ENCODE peak calls at places on chromosomes 12 and 14, in seven cellular contexts. V is body of pancreas, K is A549, S is uterus, L is H1, Y is prostate gland, W is right lobe of liver. Z is an unnamed sample.
A peak's percentile ranks its signal among the peaks of the same experiment; 100 is the strongest.

GRCh38 chr12:12606793-12607589 is 4.7 kb upstream of the CREBL2 start:
- DNase-seq in W (no peak), K (no peak), Y (no peak), S (no peak), V (no peak), L (no peak), Z (no peak)

GRCh38 chr14:23171251-23171975 is 12.0 kb downstream of the SLC7A8 start:
- DNase-seq in L (no peak), V (no peak), K (no peak), S (peak; percentile 11), W (no peak), Y (no peak), Z (no peak)

GRCh38 chr12:100234166-100234565 is 32.7 kb downstream of the DEPDC4 start:
- DNase-seq in L (no peak), Y (no peak), W (no peak), K (no peak), S (no peak), V (no peak), Z (no peak)

GRCh38 chr14:70888681-70889175 is 18.5 kb upstream of the PCNX1 start:
- DNase-seq in K (no peak), S (no peak), W (no peak), Y (no peak), L (no peak), V (no peak), Z (no peak)

GRCh38 chr12:43308776-43309175 is 243.2 kb downstream of the ADAMTS20 start:
- DNase-seq in L (no peak), S (no peak), V (no peak), Y (no peak), K (no peak), W (no peak), Z (no peak)

GRCh38 chr12:96457191-96457930 is 32.0 kb upstream of the CFAP54 start:
- DNase-seq in Y (no peak), K (no peak), W (no peak), V (no peak), L (no peak), S (no peak), Z (no peak)

GRCh38 chr14:95318870-95319311 is 817 bp downstream of the CLMN start:
- DNase-seq in K (no peak), S (peak; percentile 36), V (no peak), W (no peak), Y (no peak), L (no peak), Z (peak; percentile 84)

GRCh38 chr12:6700646-6701051 is at the start of gene PIANP:
- DNase-seq in Y (no peak), S (peak; percentile 42), V (no peak), K (peak; percentile 30), L (no peak), W (no peak), Z (peak; percentile 86)

GRCh38 chr14:105850853-105851581 is 324.6 kb downstream of the TMEM121 start:
- DNase-seq in S (peak; percentile 8), W (no peak), L (no peak), K (no peak), V (no peak), Y (no peak), Z (peak; percentile 74)

GRCh38 chr14:71141701-71142374 is 234.6 kb downstream of the PCNX1 start:
- DNase-seq in Y (no peak), W (no peak), L (no peak), K (no peak), S (no peak), V (no peak), Z (no peak)

GRCh38 chr14:59832663-59833294 is 37.8 kb downstream of the RTN1 start:
- DNase-seq in V (no peak), L (no peak), K (no peak), W (no peak), Y (no peak), S (no peak), Z (no peak)

GRCh38 chr12:84911331-84912190 is 1.0 kb downstream of the SLC6A15 start:
- DNase-seq in V (peak; percentile 24), S (peak; percentile 27), Y (no peak), W (no peak), L (peak; percentile 67), K (peak; percentile 67), Z (no peak)

GRCh38 chr14:74437654-74438053 is 11.6 kb upstream of the SYNDIG1L start:
- DNase-seq in Y (no peak), W (peak; percentile 33), L (no peak), K (no peak), V (no peak), S (no peak), Z (no peak)

GRCh38 chr12:122963928-122964240 is 2.4 kb downstream of the ABCB9 start:
- DNase-seq in L (no peak), Y (no peak), W (no peak), S (no peak), K (no peak), V (peak; percentile 56), Z (no peak)

GRCh38 chr12:26787125-26787495 is 45.9 kb downstream of the ITPR2 start:
- DNase-seq in K (no peak), Y (no peak), V (no peak), S (no peak), L (no peak), W (no peak), Z (no peak)

GRCh38 chr12:96402061-96402460 is 1.8 kb upstream of the CDK17 start:
- DNase-seq in V (no peak), Y (no peak), W (no peak), S (no peak), K (no peak), L (no peak), Z (no peak)

GRCh38 chr14:56826214-56826613 is 15.9 kb upstream of the OTX2 start:
- DNase-seq in K (no peak), Y (no peak), V (no peak), L (no peak), W (no peak), S (no peak), Z (no peak)

GRCh38 chr12:88200029-88200428 is 57.9 kb downstream of the TMTC3 start:
- DNase-seq in Y (no peak), K (no peak), W (no peak), V (no peak), L (no peak), S (no peak), Z (no peak)

GRCh38 chr12:22437031-22437806 is 102.7 kb upstream of the ST8SIA1 start:
- DNase-seq in L (no peak), W (no peak), K (no peak), V (no peak), S (no peak), Y (no peak), Z (peak; percentile 60)

GRCh38 chr12:99390707-99391106 is 256.8 kb upstream of the GARIN6 start:
- DNase-seq in V (peak; percentile 15), K (peak; percentile 6), S (no peak), L (peak; percentile 19), Y (no peak), W (peak; percentile 52), Z (no peak)

GRCh38 chr12:57016348-57016747 is at the start of gene TAC3:
- DNase-seq in V (no peak), K (no peak), S (no peak), L (no peak), W (no peak), Y (no peak), Z (no peak)

GRCh38 chr14:31930493-31931225 is 146.4 kb upstream of the ARHGAP5 start:
- DNase-seq in S (no peak), Y (no peak), K (peak; percentile 38), W (no peak), V (no peak), L (no peak), Z (no peak)

GRCh38 chr12:47844264-47845020 is 24.7 kb upstream of the HDAC7 start:
- DNase-seq in W (no peak), L (no peak), K (no peak), S (no peak), Y (no peak), V (no peak), Z (peak; percentile 66)

GRCh38 chr14:21071225-21072041 is 1.3 kb downstream of the ARHGEF40 start:
- DNase-seq in K (peak; percentile 37), L (no peak), W (peak; percentile 76), Y (peak; percentile 48), V (peak; percentile 70), S (peak; percentile 90), Z (peak; percentile 96)
- TF ChIP-seq POLR2A in K (no peak), L (peak; percentile 73), W (no peak), Y (no peak), V (no peak), S (peak; percentile 48), Z (no peak)

GRCh38 chr12:64258576-64258975 is 36.5 kb upstream of the KICS2 start:
- DNase-seq in S (no peak), V (no peak), W (no peak), K (no peak), L (no peak), Y (no peak), Z (no peak)

GRCh38 chr12:64252708-64253107 is 30.6 kb upstream of the KICS2 start:
- DNase-seq in Y (no peak), K (no peak), S (peak; percentile 44), L (no peak), V (no peak), W (no peak), Z (no peak)

GRCh38 chr12:64256166-64256800 is 34.2 kb upstream of the KICS2 start:
- DNase-seq in W (no peak), K (no peak), Y (peak; percentile 34), L (no peak), S (no peak), V (no peak), Z (no peak)

GRCh38 chr12:64253356-64253755 is 31.3 kb upstream of the KICS2 start:
- DNase-seq in S (no peak), Y (no peak), L (no peak), K (no peak), V (no peak), W (no peak), Z (no peak)

GRCh38 chr12:64255249-64255648 is 33.2 kb upstream of the KICS2 start:
- DNase-seq in S (no peak), K (no peak), L (no peak), W (no peak), Y (no peak), V (no peak), Z (no peak)
- H3K4me1 ChIP-seq in S (no peaks in the 10 kb centered on the region), K (no peaks in the 10 kb centered on the region), L (peaks cover 2% of the 10 kb centered on the region), W (no peaks in the 10 kb centered on the region), Y (no peaks in the 10 kb centered on the region), V (no peaks in the 10 kb centered on the region), Z (peaks cover 6% of the 10 kb centered on the region)

DNA sequence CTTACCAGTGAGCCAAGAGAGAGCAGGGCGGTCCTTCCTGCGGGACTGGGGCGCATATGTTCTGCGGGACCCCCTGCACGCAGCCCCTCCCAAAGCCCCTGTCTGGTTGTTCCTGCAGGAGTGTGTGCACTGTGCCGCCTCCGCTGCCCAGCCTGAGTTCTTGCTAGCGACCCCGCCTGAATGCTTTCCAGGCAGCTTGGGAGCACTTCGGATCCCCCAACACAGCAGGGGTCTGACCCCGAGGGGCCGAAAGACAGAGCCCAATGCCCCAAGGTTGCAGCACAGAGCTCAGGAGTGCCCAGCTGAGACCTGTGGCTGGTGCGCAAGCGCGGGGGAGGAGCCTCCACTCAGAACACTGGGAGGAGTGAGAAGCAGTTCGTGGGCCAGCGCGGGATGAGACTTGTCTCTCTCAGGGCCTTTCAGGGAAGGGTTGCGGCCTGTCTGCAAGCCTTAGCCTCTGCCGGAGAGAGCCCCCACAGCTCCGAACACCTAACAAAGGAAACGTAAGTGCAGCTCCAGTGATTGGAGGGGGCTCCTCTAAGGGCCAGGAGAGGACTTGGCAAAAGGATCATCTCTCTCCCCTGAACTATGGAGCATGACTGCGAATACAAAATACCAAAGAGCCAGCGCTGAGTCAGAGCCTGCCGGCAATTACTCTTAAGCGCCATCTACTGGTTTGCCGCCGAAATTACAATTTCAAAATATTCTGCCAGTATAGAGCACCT is 50.5 kb downstream of the GTF2A1 start:
- DNase-seq in S (peak; percentile 94), Y (peak; percentile 90), K (peak; percentile 89), V (peak; percentile 89), W (peak; percentile 96), L (peak; percentile 43), Z (peak; percentile 98)
- TF ChIP-seq POLR2A in S (peak; percentile 70), Y (peak; percentile 59), K (peak; percentile 94), V (peak; percentile 44), W (peak; percentile 94), L (peak; percentile 90), Z (no peak)

GRCh38 chr12:130742112-130742511 is 26.0 kb upstream of the RIMBP2 start:
- DNase-seq in S (no peak), V (no peak), K (no peak), L (no peak), Y (no peak), W (no peak), Z (no peak)
- H3K4me1 ChIP-seq in S (no peaks in the 10 kb centered on the region), V (no peaks in the 10 kb centered on the region), K (no peaks in the 10 kb centered on the region), L (no peaks in the 10 kb centered on the region), Y (no peaks in the 10 kb centered on the region), W (no peaks in the 10 kb centered on the region), Z (no peaks in the 10 kb centered on the region)

Z was measured in spleen.